ENCODE peak calls at places on chromosome 2, in six cellular contexts. F, I, N, A, M and J are unnamed samples.

GRCh38 chr2:69767034-69767433 is 25.1 kb downstream of the ANXA4 start:
- DNase-seq in M (no peak), A (no peak), N (no peak), I (no peak), F (no peak), J (peak)

GRCh38 chr2:117945296-117945695 is 68.6 kb downstream of the CCDC93 start:
- DNase-seq in N (no peak), I (no peak), F (no peak), A (no peak), M (no peak), J (no peak)

GRCh38 chr2:104847821-104848160 is 6.1 kb upstream of the POU3F3 start:
- DNase-seq in M (no peak), F (no peak), I (no peak), A (no peak), N (no peak), J (no peak)

GRCh38 chr2:199160081-199160480 is 297.7 kb downstream of the SATB2 start:
- DNase-seq in F (no peak), M (no peak), N (no peak), A (no peak), I (no peak), J (no peak)

GRCh38 chr2:134141598-134142340 is 112.1 kb upstream of the MGAT5 start:
- DNase-seq in A (no peak), I (no peak), N (no peak), F (no peak), M (no peak), J (no peak)

GRCh38 chr2:49248506-49248905 is 94.2 kb upstream of the FSHR start:
- DNase-seq in F (no peak), N (peak), A (no peak), I (peak), M (no peak), J (peak)

GRCh38 chr2:176111891-176112374 is 4.6 kb upstream of the HOXD10 start:
- DNase-seq in F (no peak), N (no peak), I (no peak), A (no peak), M (no peak), J (no peak)

GRCh38 chr2:233707979-233708644 is 4.6 kb upstream of the UGT1A5 start:
- DNase-seq in A (no peak), M (no peak), I (no peak), F (no peak), N (peak), J (peak)

GRCh38 chr2:173612354-173612753 is 257.7 kb downstream of the CDCA7 start:
- DNase-seq in N (no peak), M (no peak), A (no peak), I (no peak), F (no peak), J (no peak)

GRCh38 chr2:66434679-66435548 is at the start of gene MEIS1:
- DNase-seq in M (no peak), N (peak), I (peak), F (peak), A (peak), J (peak)

GRCh38 chr2:66432801-66433694 is 1.9 kb upstream of the MEIS1 start:
- DNase-seq in F (peak), N (peak), M (no peak), I (peak), A (peak), J (peak)

GRCh38 chr2:66433695-66433944 is 1.3 kb upstream of the MEIS1 start:
- DNase-seq in M (no peak), A (no peak), I (no peak), N (no peak), F (no peak), J (no peak)

GRCh38 chr2:66435549-66435875 is 587 bp downstream of the MEIS1 start:
- DNase-seq in M (no peak), A (no peak), I (no peak), F (peak), N (no peak), J (no peak)

DNA sequence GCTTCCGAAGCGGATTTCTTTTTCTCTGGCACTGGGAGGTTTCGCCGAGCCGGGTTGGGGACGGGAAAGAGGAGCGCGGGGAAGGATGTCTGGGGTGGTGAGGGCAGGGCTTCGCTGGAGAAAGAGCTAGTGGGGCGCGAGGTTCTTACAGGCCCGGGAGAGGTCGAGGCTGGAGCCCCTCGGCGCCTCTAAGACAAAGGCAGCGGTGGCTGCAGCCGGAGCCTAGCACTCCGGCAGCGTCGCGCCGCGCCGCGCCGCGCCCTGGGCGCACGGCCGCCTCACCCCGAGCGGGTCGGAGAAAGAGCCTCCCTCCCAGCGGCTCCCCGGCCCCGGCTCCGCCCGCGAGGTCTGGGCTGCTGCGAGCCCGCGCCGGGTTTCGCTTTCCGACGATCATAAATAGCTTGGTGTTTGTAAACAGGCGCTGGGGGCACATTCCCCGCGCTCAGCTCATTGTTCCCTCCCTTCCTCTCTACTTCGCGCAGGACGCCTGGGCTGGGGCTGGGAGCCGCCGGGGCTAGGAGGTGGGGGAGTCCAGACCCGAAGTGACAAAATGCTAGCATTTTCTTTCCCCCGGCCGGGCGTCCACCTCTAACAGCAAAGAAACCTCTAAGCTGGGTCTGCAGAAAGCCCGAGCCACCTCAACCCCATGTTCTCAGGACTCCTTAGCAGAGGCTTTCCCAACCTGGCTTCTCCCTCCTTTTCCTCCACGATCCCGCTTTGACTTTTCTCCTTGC is 813 bp upstream of the MEIS1 start:
- DNase-seq in F (peak), N (peak), M (no peak), I (peak), A (peak), J (peak)
- TF ChIP-seq SMC3 in F (no peak), N (no peak), M (no peak), I (no peak), A (no peak), J (no peak)

DNA sequence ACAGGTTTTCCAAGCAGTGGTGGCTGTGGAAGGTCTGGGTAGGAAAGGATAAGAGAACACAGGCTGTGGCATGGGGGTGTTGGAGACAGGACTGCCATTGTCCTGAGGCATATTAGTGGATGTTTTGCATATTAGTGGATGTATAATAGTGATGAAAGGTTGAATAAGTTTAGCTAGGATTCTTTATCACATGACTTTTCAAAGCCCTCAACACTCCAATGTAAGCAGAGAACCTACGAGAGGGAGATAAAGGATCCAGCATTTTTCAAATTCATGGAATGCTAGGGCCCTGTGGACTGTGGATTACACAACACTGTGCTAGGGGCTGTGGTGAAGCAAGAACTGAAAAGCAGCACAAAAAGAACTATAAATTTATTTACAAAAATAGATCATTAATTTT is 63.2 kb downstream of the POLE4 start:
- DNase-seq in N (no peak), F (no peak), I (peak), A (no peak), M (no peak), J (peak)
- TF ChIP-seq SMC3 in N (no peak), F (no peak), I (no peak), A (no peak), M (no peak), J (no peak)

DNA sequence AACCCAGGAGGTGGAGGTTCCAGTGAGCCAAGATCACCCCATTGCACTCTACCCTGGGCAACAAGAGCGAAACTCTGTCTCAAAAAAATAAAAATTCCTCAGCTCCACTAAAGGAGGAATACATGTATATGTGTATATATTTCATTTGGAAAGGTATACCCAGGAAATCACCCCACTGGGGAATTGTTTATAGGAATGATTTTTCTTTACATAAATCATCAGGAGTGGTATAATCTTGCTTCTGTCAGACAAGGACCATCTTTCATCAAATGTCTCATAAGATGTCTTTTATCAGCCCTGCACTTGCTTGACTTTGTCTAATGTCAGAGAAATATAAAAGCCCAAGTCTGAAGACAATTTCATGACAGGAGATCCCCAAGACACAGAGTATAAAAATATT is 709.1 kb downstream of the LRRTM4 start:
- DNase-seq in M (no peak), I (no peak), N (no peak), F (no peak), A (no peak), J (no peak)
- TF ChIP-seq SMC3 in M (no peak), I (no peak), N (no peak), F (no peak), A (no peak), J (no peak)

GRCh38 chr2:21043744-21044532 is at the start of gene APOB:
- DNase-seq in A (peak), M (no peak), F (no peak), N (no peak), I (peak), J (no peak)

GRCh38 chr2:21042958-21043743 is 722 bp downstream of the APOB start:
- DNase-seq in F (peak), M (no peak), A (peak), N (peak), I (peak), J (peak)

GRCh38 chr2:21044694-21045371 is 960 bp upstream of the APOB start:
- DNase-seq in F (no peak), A (no peak), N (no peak), M (no peak), I (no peak), J (no peak)

GRCh38 chr2:21050164-21050563 is 6.3 kb upstream of the APOB start:
- DNase-seq in I (no peak), F (no peak), M (no peak), A (no peak), N (no peak), J (no peak)

DNA sequence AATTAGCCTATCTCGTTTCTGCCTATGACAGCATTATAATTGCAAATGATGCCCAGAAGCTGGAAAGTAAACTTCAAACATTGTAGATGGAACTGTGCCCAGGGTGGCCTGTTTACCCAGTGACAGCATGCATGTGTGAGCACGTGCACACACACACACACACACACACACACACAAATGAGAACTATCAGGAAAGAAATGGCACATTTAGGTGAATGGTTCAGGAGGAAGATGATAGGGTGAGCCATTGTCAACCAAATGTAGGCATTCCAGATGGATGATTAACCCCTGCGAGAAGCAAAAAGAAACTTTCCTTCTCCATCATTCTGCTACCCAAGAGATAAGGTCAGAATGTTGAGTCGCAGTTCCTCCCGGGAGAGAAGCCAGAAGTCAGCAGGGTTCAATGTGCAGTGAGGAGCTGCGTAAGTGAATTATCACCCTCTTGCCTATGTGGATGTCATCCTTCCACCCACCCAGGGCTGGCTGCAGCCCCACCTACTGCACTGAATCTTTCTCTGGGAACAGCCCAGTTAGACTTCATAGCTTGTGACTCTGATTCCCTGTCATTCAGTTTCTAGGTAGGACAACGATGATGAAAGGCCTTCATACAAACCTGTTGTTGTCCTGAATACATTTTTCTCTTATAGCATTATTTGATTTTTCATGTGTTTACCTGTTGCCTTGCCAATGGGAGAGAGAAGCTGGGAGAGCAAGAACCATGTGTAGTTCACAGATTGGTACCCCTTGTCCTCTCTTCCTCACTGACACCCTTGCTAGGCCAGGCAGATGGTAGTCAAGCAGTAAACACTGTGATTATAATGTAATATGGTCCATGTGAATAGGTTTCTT is 3.5 kb upstream of the APOB start:
- DNase-seq in A (peak), I (peak), M (no peak), F (no peak), N (no peak), J (peak)
- TF ChIP-seq SMC3 in A (no peak), I (peak), M (no peak), F (no peak), N (no peak), J (no peak)

GRCh38 chr2:106581755-106582430 is 94.7 kb downstream of the CD8B2 start:
- DNase-seq in I (peak), A (peak), M (no peak), N (peak), F (peak), J (peak)
- TF ChIP-seq SMC3 in I (no peak), A (no peak), M (no peak), N (no peak), F (no peak), J (no peak)

GRCh38 chr2:54709341-54709809 is 14.1 kb upstream of the EML6 start:
- DNase-seq in A (no peak), N (no peak), I (no peak), F (no peak), M (no peak), J (no peak)
- TF ChIP-seq SMC3 in A (no peak), N (no peak), I (no peak), F (no peak), M (no peak), J (no peak)

GRCh38 chr2:235566931-235567495 is 73.2 kb downstream of the AGAP1 start:
- DNase-seq in A (no peak), N (no peak), M (no peak), F (no peak), I (no peak), J (no peak)

GRCh38 chr2:235569837-235570236 is 76.0 kb downstream of the AGAP1 start:
- DNase-seq in N (no peak), M (no peak), I (no peak), A (no peak), F (no peak), J (no peak)

GRCh38 chr2:235570256-235570655 is 76.4 kb downstream of the AGAP1 start:
- DNase-seq in F (no peak), I (peak), A (no peak), N (no peak), M (no peak), J (no peak)

GRCh38 chr2:235567842-235568241 is 74.0 kb downstream of the AGAP1 start:
- DNase-seq in A (no peak), F (no peak), M (no peak), I (no peak), N (no peak), J (no peak)

DNA sequence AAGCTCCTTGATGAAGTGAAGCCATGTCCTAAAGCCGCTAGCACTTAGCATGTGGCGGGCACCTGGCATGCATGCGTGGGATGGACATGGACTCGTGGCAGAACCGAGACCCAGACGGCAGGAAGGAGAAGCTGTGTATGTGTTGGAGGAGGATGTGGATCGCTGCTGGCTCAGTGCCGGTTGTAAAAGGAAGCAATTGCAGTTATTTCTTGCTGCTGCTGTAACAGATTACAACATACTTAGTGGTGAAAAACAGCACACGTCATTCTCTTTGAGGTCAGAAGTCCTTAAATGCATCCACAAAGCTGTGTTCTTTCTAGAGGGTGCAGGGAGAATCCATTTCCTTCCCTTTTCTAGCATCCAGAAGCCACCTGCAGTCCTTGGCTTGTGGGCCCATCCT is 74.6 kb downstream of the AGAP1 start:
- DNase-seq in N (no peak), I (no peak), A (no peak), F (no peak), M (no peak), J (no peak)
- TF ChIP-seq SMC3 in N (no peak), I (no peak), A (no peak), F (no peak), M (no peak), J (no peak)

GRCh38 chr2:205706769-205707375 is 24.6 kb downstream of the NRP2 start:
- DNase-seq in I (no peak), N (peak), A (no peak), F (no peak), M (peak), J (peak)
- TF ChIP-seq SMC3 in I (no peak), N (no peak), A (no peak), F (no peak), M (no peak), J (peak)